ENCODE peak calls at places on chromosomes 6 and 20, in eight cellular contexts. Y, P, G, Q, B, X, L and C are unnamed samples.

GRCh38 chr6:89321571-89321970 is 6.5 kb upstream of the GABRR2 start:
- DNase-seq in Y (no peak), P (no peak), G (no peak), Q (peak; percentile 27), B (no peak), X (no peak), L (peak; percentile 92), C (peak; percentile 4)

GRCh38 chr6:87714093-87714809 is 12.2 kb upstream of the AKIRIN2 start:
- DNase-seq in Y (no peak), P (no peak), G (no peak), Q (no peak), B (no peak), X (no peak), L (peak; percentile 44), C (peak; percentile 20)

GRCh38 chr20:1509237-1509636 is 18.0 kb upstream of the SIRPB2 start:
- DNase-seq in Y (no peak), P (no peak), G (no peak), Q (no peak), B (no peak), X (no peak), L (peak; percentile 69), C (peak; percentile 17)

GRCh38 chr20:37257993-37258392 is 3.6 kb downstream of the GHRH start:
- DNase-seq in Y (no peak), P (no peak), G (no peak), Q (no peak), B (peak; percentile 23), X (no peak), L (no peak), C (no peak)

GRCh38 chr6:56378966-56379608 is 131.7 kb upstream of the COL21A1 start:
- DNase-seq in Y (no peak), P (no peak), G (no peak), Q (no peak), B (no peak), X (no peak), L (no peak), C (no peak)

GRCh38 chr6:21321076-21321475 is 272.5 kb upstream of the SOX4 start:
- DNase-seq in Y (no peak), P (no peak), G (no peak), Q (no peak), B (no peak), X (no peak), L (no peak), C (no peak)

GRCh38 chr20:57439432-57439831 is 48.2 kb downstream of the RBM38 start:
- DNase-seq in Y (peak; percentile 65), P (no peak), G (no peak), Q (peak; percentile 33), B (peak; percentile 46), X (peak; percentile 23), L (no peak), C (no peak)

GRCh38 chr20:52056203-52057062 is 135.1 kb downstream of the ZFP64 start:
- DNase-seq in Y (no peak), P (no peak), G (peak; percentile 74), Q (peak; percentile 56), B (no peak), X (no peak), L (no peak), C (no peak)

GRCh38 chr20:4081396-4081795 is 66.0 kb upstream of the RNF24 start:
- DNase-seq in Y (no peak), P (no peak), G (no peak), Q (no peak), B (no peak), X (no peak), L (peak; percentile 55), C (no peak)

GRCh38 chr6:17719323-17720041 is 12.8 kb upstream of the NUP153 start:
- DNase-seq in Y (no peak), P (no peak), G (no peak), Q (no peak), B (no peak), X (no peak), L (no peak), C (no peak)

GRCh38 chr6:168122011-168122410 is 43.0 kb upstream of the FRMD1 start:
- DNase-seq in Y (no peak), P (no peak), G (no peak), Q (peak; percentile 3), B (no peak), X (no peak), L (no peak), C (no peak)

GRCh38 chr20:58545565-58546195 is 30.5 kb upstream of the APCDD1L start:
- DNase-seq in Y (no peak), P (no peak), G (no peak), Q (no peak), B (no peak), X (no peak), L (no peak), C (no peak)

GRCh38 chr6:36656441-36656840 is 22.1 kb upstream of the CDKN1A start:
- DNase-seq in Y (no peak), P (no peak), G (no peak), Q (no peak), B (no peak), X (no peak), L (no peak), C (no peak)

GRCh38 chr6:155611742-155612141 is 156.1 kb upstream of the NOX3 start:
- DNase-seq in Y (no peak), P (no peak), G (no peak), Q (no peak), B (no peak), X (no peak), L (no peak), C (no peak)

GRCh38 chr6:9593566-9593965 is 821.3 kb downstream of the TFAP2A start:
- DNase-seq in Y (no peak), P (no peak), G (no peak), Q (no peak), B (no peak), X (no peak), L (no peak), C (no peak)

GRCh38 chr6:148332088-148332487 is 10.6 kb upstream of the SASH1 start:
- DNase-seq in Y (no peak), P (no peak), G (no peak), Q (no peak), B (no peak), X (no peak), L (no peak), C (no peak)

GRCh38 chr6:167839755-167840154 is 13.0 kb downstream of the AFDN start:
- DNase-seq in Y (peak; percentile 54), P (no peak), G (no peak), Q (no peak), B (no peak), X (no peak), L (no peak), C (no peak)

GRCh38 chr20:47985092-47985850 is 200.0 kb upstream of the SULF2 start:
- DNase-seq in Y (no peak), P (no peak), G (no peak), Q (peak; percentile 42), B (no peak), X (no peak), L (no peak), C (no peak)

GRCh38 chr6:490251-491037 is 98.9 kb downstream of the IRF4 start:
- DNase-seq in Y (no peak), P (no peak), G (no peak), Q (no peak), B (no peak), X (no peak), L (no peak), C (no peak)

GRCh38 chr6:137926985-137927384 is 59.9 kb downstream of the TNFAIP3 start:
- DNase-seq in Y (no peak), P (no peak), G (no peak), Q (no peak), B (no peak), X (no peak), L (no peak), C (no peak)

GRCh38 chr6:34145161-34146020 is 496 bp downstream of the GRM4 start:
- DNase-seq in Y (no peak), P (no peak), G (no peak), Q (peak; percentile 22), B (peak; percentile 66), X (no peak), L (no peak), C (peak; percentile 2)